ENCODE peak calls at places on chromosomes 1 and 21, in four cellular contexts. One of them, this sample, is unnamed. For H3K79me2, the result is how much of the 10 kb centered on the place peaks cover.

GRCh38 chr1:234997201-234998173 is 131.2 kb downstream of the TOMM20 start:
- DNase-seq in H1: no peak
- DNase-seq in H9: no peak
- DNase-seq in trophoblast cell: peak
- DNase-seq in this sample: no peak

GRCh38 chr1:27011058-27011764 is 1.4 kb downstream of the TENT5B start:
- DNase-seq in H1: peak
- DNase-seq in H9: peak
- DNase-seq in trophoblast cell: peak
- DNase-seq in this sample: peak

GRCh38 chr1:154863702-154864174 is 6.3 kb downstream of the KCNN3 start:
- DNase-seq in trophoblast cell: peak
- DNase-seq in H9: peak
- DNase-seq in H1: peak
- DNase-seq in this sample: peak

GRCh38 chr1:169325117-169325516 is 42.5 kb downstream of the NME7 start:
- DNase-seq in trophoblast cell: no peak
- DNase-seq in H9: peak
- DNase-seq in H1: no peak
- DNase-seq in this sample: peak

GRCh38 chr1:8015036-8015808 is 10.9 kb downstream of the ERRFI1 start:
- DNase-seq in trophoblast cell: peak
- DNase-seq in H1: no peak
- DNase-seq in H9: no peak
- DNase-seq in this sample: peak

GRCh38 chr1:232377494-232377770 is 252.5 kb downstream of the SIPA1L2 start:
- DNase-seq in trophoblast cell: no peak
- DNase-seq in H1: no peak
- DNase-seq in H9: no peak
- DNase-seq in this sample: peak

GRCh38 chr1:201310986-201311355 is 27.7 kb downstream of the PKP1 start:
- DNase-seq in H9: no peak
- DNase-seq in H1: no peak
- DNase-seq in trophoblast cell: peak
- DNase-seq in this sample: no peak

GRCh38 chr1:178869114-178869697 is 1.7 kb downstream of the ANGPTL1 start:
- DNase-seq in trophoblast cell: no peak
- DNase-seq in H1: no peak
- DNase-seq in H9: no peak
- DNase-seq in this sample: peak

GRCh38 chr1:226993676-226994356 is 53.7 kb downstream of the COQ8A start:
- DNase-seq in H1: peak
- DNase-seq in trophoblast cell: no peak
- DNase-seq in H9: peak
- DNase-seq in this sample: no peak

GRCh38 chr1:192580351-192580962 is 4.9 kb downstream of the RGS1 start:
- DNase-seq in trophoblast cell: peak
- DNase-seq in H9: no peak
- DNase-seq in H1: no peak
- DNase-seq in this sample: peak

GRCh38 chr1:116814935-116815334 is 60.7 kb downstream of the CD2 start:
- DNase-seq in trophoblast cell: no peak
- DNase-seq in H1: no peak
- DNase-seq in H9: no peak
- DNase-seq in this sample: no peak

GRCh38 chr1:12556368-12556930 is 61.6 kb downstream of the DHRS3 start:
- DNase-seq in trophoblast cell: peak
- DNase-seq in H1: no peak
- DNase-seq in H9: no peak
- DNase-seq in this sample: peak

GRCh38 chr21:25582888-25583287 is 24.4 kb downstream of the MRPL39 start:
- DNase-seq in H1: no peak
- DNase-seq in trophoblast cell: no peak
- DNase-seq in H9: no peak
- DNase-seq in this sample: no peak

GRCh38 chr1:153246825-153247224 is 12.7 kb upstream of the LORICRIN start:
- DNase-seq in H9: no peak
- DNase-seq in H1: no peak
- DNase-seq in trophoblast cell: no peak
- DNase-seq in this sample: no peak

GRCh38 chr21:45330075-45330781 is 42.5 kb upstream of the POFUT2 start:
- DNase-seq in H1: no peak
- DNase-seq in trophoblast cell: no peak
- DNase-seq in H9: peak
- DNase-seq in this sample: peak

GRCh38 chr1:24417681-24418080 is 2.1 kb downstream of the NIPAL3 start:
- DNase-seq in trophoblast cell: peak
- DNase-seq in H9: no peak
- DNase-seq in H1: no peak
- DNase-seq in this sample: no peak

GRCh38 chr1:240294566-240294965 is 202.9 kb downstream of the FMN2 start:
- DNase-seq in H1: peak
- DNase-seq in trophoblast cell: no peak
- DNase-seq in H9: peak
- DNase-seq in this sample: peak

GRCh38 chr1:231807498-231807897 is 180.9 kb downstream of the DISC1 start:
- DNase-seq in H1: no peak
- DNase-seq in trophoblast cell: no peak
- DNase-seq in H9: no peak
- DNase-seq in this sample: no peak

GRCh38 chr1:205480349-205481278 is 23.9 kb upstream of the CDK18 start:
- DNase-seq in trophoblast cell: no peak
- DNase-seq in H1: no peak
- DNase-seq in H9: no peak
- DNase-seq in this sample: no peak

GRCh38 chr1:25579241-25579946 is 36.0 kb downstream of the LDLRAP1 start:
- DNase-seq in H9: no peak
- DNase-seq in H1: no peak
- DNase-seq in trophoblast cell: no peak
- DNase-seq in this sample: no peak

GRCh38 chr1:63960326-63960725 is 186.5 kb downstream of the ROR1 start:
- DNase-seq in H9: no peak
- DNase-seq in trophoblast cell: no peak
- DNase-seq in H1: no peak
- DNase-seq in this sample: no peak

GRCh38 chr1:97164276-97164639 is 442.7 kb downstream of the PTBP2 start:
- DNase-seq in H9: no peak
- DNase-seq in trophoblast cell: no peak
- DNase-seq in H1: no peak
- DNase-seq in this sample: no peak

GRCh38 chr1:28680141-28680540 is 11.6 kb downstream of the GMEB1 start:
- DNase-seq in H9: no peak
- DNase-seq in H1: no peak
- DNase-seq in trophoblast cell: no peak
- DNase-seq in this sample: no peak

GRCh38 chr1:42981871-42982270 is 23.2 kb upstream of the SLC2A1 start:
- DNase-seq in H1: no peak
- DNase-seq in H9: no peak
- DNase-seq in trophoblast cell: no peak
- DNase-seq in this sample: no peak

GRCh38 chr1:72184099-72184695 is 98.1 kb downstream of the NEGR1 start:
- DNase-seq in trophoblast cell: no peak
- DNase-seq in H1: no peak
- DNase-seq in H9: no peak
- DNase-seq in this sample: no peak

GRCh38 chr1:67536957-67537646 is 106.9 kb upstream of the SERBP1 start:
- DNase-seq in trophoblast cell: no peak
- DNase-seq in H9: no peak
- DNase-seq in H1: no peak
- DNase-seq in this sample: no peak

GRCh38 chr1:212070720-212071302 is 35.3 kb downstream of the DTL start:
- DNase-seq in trophoblast cell: peak
- DNase-seq in H9: no peak
- DNase-seq in H1: no peak
- DNase-seq in this sample: peak

GRCh38 chr1:57464756-57465155 is 40.9 kb upstream of the DAB1 start:
- DNase-seq in H9: no peak
- DNase-seq in H1: no peak
- DNase-seq in trophoblast cell: no peak
- DNase-seq in this sample: no peak

GRCh38 chr1:246215505-246215893 is 291.6 kb downstream of the SMYD3 start:
- DNase-seq in H9: no peak
- DNase-seq in H1: no peak
- DNase-seq in trophoblast cell: peak
- DNase-seq in this sample: no peak

GRCh38 chr1:20770314-20771087 is 16.6 kb downstream of the HP1BP3 start:
- DNase-seq in trophoblast cell: no peak
- DNase-seq in H9: no peak
- DNase-seq in H1: no peak
- DNase-seq in this sample: no peak

GRCh38 chr1:26608895-26609294 is 79.3 kb downstream of the RPS6KA1 start:
- DNase-seq in trophoblast cell: no peak
- DNase-seq in H9: no peak
- DNase-seq in H1: no peak
- DNase-seq in this sample: no peak

GRCh38 chr1:11985851-11986250 is 5.6 kb downstream of the MFN2 start:
- DNase-seq in trophoblast cell: no peak
- DNase-seq in H9: no peak
- DNase-seq in H1: no peak
- DNase-seq in this sample: no peak

GRCh38 chr1:91803133-91803532 is 82.8 kb downstream of the TGFBR3 start:
- DNase-seq in H1: no peak
- DNase-seq in trophoblast cell: no peak
- DNase-seq in H9: no peak
- DNase-seq in this sample: no peak
- H3K79me2 ChIP-seq in H1: under half
- H3K79me2 ChIP-seq in trophoblast cell: under half
- H3K79me2 ChIP-seq in H9: under half
- H3K79me2 ChIP-seq in this sample: under half

GRCh38 chr1:48405400-48405799 is 66.6 kb downstream of the SPATA6 start:
- DNase-seq in H9: no peak
- DNase-seq in trophoblast cell: no peak
- DNase-seq in H1: no peak
- DNase-seq in this sample: no peak

GRCh38 chr1:48402619-48403018 is 69.4 kb downstream of the SPATA6 start:
- DNase-seq in trophoblast cell: no peak
- DNase-seq in H9: no peak
- DNase-seq in H1: no peak
- DNase-seq in this sample: no peak

DNA sequence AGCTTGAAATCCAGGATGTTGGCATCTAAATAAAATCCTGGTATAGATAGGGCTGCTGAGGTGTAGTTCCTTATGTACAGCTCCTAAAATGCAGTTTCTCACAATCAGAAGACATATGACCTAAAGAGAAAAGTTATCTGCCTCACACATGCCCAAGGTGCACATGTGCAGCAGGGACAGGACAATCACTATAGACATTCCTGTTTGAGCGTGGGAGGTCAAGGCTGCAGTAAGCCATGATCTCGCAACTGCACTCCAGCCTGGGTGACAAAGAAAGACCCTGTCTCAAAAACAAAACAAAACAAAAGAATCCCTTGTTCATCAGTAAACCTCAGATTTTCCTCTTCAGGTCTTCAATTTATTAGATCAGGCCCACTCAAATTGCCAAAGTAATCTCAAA is 66.1 kb downstream of the SPATA6 start:
- DNase-seq in trophoblast cell: no peak
- DNase-seq in H9: no peak
- DNase-seq in H1: no peak
- DNase-seq in this sample: no peak
- H3K18ac ChIP-seq in trophoblast cell: no peak
- H3K18ac ChIP-seq in H9: no peak
- H3K18ac ChIP-seq in H1: no peak
- H3K18ac ChIP-seq in this sample: no peak

GRCh38 chr1:89878256-89878655 is 57.4 kb downstream of the LRRC8D start:
- DNase-seq in H1: no peak
- DNase-seq in trophoblast cell: no peak
- DNase-seq in H9: no peak
- DNase-seq in this sample: no peak

GRCh38 chr1:89882348-89883029 is 61.7 kb downstream of the LRRC8D start:
- DNase-seq in H1: no peak
- DNase-seq in H9: no peak
- DNase-seq in trophoblast cell: no peak
- DNase-seq in this sample: no peak

GRCh38 chr1:89883030-89883379 is 62.2 kb downstream of the LRRC8D start:
- DNase-seq in H1: no peak
- DNase-seq in trophoblast cell: no peak
- DNase-seq in H9: no peak
- DNase-seq in this sample: no peak

GRCh38 chr1:89880679-89881078 is 59.8 kb downstream of the LRRC8D start:
- DNase-seq in H1: no peak
- DNase-seq in H9: no peak
- DNase-seq in trophoblast cell: no peak
- DNase-seq in this sample: no peak

GRCh38 chr1:89881415-89882058 is 60.7 kb downstream of the LRRC8D start:
- DNase-seq in H1: no peak
- DNase-seq in H9: no peak
- DNase-seq in trophoblast cell: peak
- DNase-seq in this sample: no peak
- H3K79me2 ChIP-seq in H1: under half
- H3K79me2 ChIP-seq in H9: under half
- H3K79me2 ChIP-seq in trophoblast cell: under half
- H3K79me2 ChIP-seq in this sample: under half

DNA sequence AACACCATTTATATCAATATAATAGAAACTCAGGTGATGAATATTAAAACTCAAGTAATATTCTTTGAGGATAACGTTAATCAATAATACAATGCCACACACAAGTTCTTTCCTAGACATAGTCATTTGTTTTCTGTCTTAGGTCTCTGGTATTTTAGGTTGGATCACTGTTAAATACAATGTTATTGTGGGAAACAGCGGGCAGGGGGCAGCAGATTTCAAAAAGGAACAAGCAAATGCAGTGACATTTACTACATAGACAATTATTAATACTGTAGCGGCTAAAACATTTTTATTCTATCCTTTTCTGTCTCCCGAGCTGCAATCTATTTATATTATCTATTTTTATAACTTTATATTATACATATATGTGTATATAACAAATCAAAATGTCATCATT is 186.4 kb upstream of the ZNHIT6 start:
- DNase-seq in H1: peak
- DNase-seq in H9: peak
- DNase-seq in trophoblast cell: peak
- DNase-seq in this sample: peak
- H3K18ac ChIP-seq in H1: no peak
- H3K18ac ChIP-seq in H9: no peak
- H3K18ac ChIP-seq in trophoblast cell: no peak
- H3K18ac ChIP-seq in this sample: no peak

GRCh38 chr1:108692724-108693655 is 880 bp downstream of the PRPF38B start:
- DNase-seq in H1: peak
- DNase-seq in trophoblast cell: peak
- DNase-seq in H9: no peak
- DNase-seq in this sample: peak

GRCh38 chr1:108695515-108695914 is 3.4 kb downstream of the PRPF38B start:
- DNase-seq in trophoblast cell: no peak
- DNase-seq in H9: no peak
- DNase-seq in H1: no peak
- DNase-seq in this sample: no peak

GRCh38 chr1:108686609-108687313 is 5.3 kb upstream of the PRPF38B start:
- DNase-seq in trophoblast cell: no peak
- DNase-seq in H9: no peak
- DNase-seq in H1: no peak
- DNase-seq in this sample: no peak

GRCh38 chr1:108691886-108692723 is at the start of gene PRPF38B:
- DNase-seq in H9: peak
- DNase-seq in trophoblast cell: peak
- DNase-seq in H1: peak
- DNase-seq in this sample: peak

GRCh38 chr1:108691128-108691885 is 803 bp upstream of the PRPF38B start:
- DNase-seq in H1: no peak
- DNase-seq in H9: no peak
- DNase-seq in trophoblast cell: peak
- DNase-seq in this sample: no peak
- H3K79me2 ChIP-seq in H1: under half
- H3K79me2 ChIP-seq in H9: under half
- H3K79me2 ChIP-seq in trophoblast cell: under half
- H3K79me2 ChIP-seq in this sample: under half

This sample was measured in mesendoderm.